ENCODE peak calls at places on chromosomes 11 and 22, in five cellular contexts. J is ELR, E is midbrain, P is esophagus squamous epithelium, W is fibroblast of gingiva. F is an unnamed sample.

GRCh38 chr11:119373917-119374631 is 7.4 kb downstream of the USP2 start:
- DNase-seq in J (peak; percentile 77), E (peak; percentile 85), P (no peak), W (peak; percentile 62), F (no peak)

GRCh38 chr11:78940500-78941225 is 366.0 kb upstream of the NARS2 start:
- DNase-seq in J (no peak), E (no peak), P (no peak), W (no peak), F (no peak)

GRCh38 chr11:8095831-8096522 is 15.0 kb downstream of the TUB start:
- DNase-seq in J (no peak), E (no peak), P (no peak), W (no peak), F (no peak)

GRCh38 chr22:29073618-29074275 is 912 bp downstream of the KREMEN1 start:
- DNase-seq in J (peak; percentile 34), E (peak; percentile 27), P (no peak), W (peak; percentile 31), F (no peak)

GRCh38 chr11:129208863-129209262 is 16.7 kb upstream of the ARHGAP32 start:
- DNase-seq in J (no peak), E (no peak), P (no peak), W (no peak), F (no peak)

GRCh38 chr11:67071420-67072284 is 15.0 kb downstream of the RHOD start:
- DNase-seq in J (peak; percentile 54), E (peak; percentile 52), P (no peak), W (no peak), F (no peak)

GRCh38 chr22:24181088-24181995 is at the start of gene SUSD2:
- DNase-seq in J (no peak), E (no peak), P (no peak), W (no peak), F (no peak)

GRCh38 chr11:8070417-8071101 is 10.5 kb upstream of the TUB start:
- DNase-seq in J (peak; percentile 64), E (no peak), P (no peak), W (peak; percentile 32), F (no peak)

GRCh38 chr11:128042290-128042751 is 545.0 kb downstream of the ETS1 start:
- DNase-seq in J (no peak), E (no peak), P (no peak), W (no peak), F (no peak)

GRCh38 chr11:70519117-70519516 is 120.8 kb downstream of the CTTN start:
- DNase-seq in J (peak; percentile 9), E (no peak), P (no peak), W (no peak), F (no peak)

GRCh38 chr11:105697291-105697690 is 87.4 kb downstream of the GRIA4 start:
- DNase-seq in J (no peak), E (no peak), P (no peak), W (no peak), F (no peak)

GRCh38 chr11:132961453-132961852 is 570.8 kb downstream of the OPCML start:
- DNase-seq in J (no peak), E (no peak), P (no peak), W (no peak), F (no peak)

GRCh38 chr11:113202431-113202830 is 112.0 kb upstream of the TTC12 start:
- DNase-seq in J (peak; percentile 66), E (no peak), P (no peak), W (no peak), F (no peak)

GRCh38 chr11:134471341-134472187 is 59.5 kb upstream of the B3GAT1 start:
- DNase-seq in J (no peak), E (peak; percentile 25), P (no peak), W (no peak), F (no peak)

GRCh38 chr22:38860291-38861169 is 11.5 kb downstream of the CBX6 start:
- DNase-seq in J (no peak), E (no peak), P (no peak), W (no peak), F (no peak)

GRCh38 chr11:112655386-112655785 is 305.8 kb upstream of the NCAM1 start:
- DNase-seq in J (peak; percentile 30), E (peak; percentile 81), P (peak; percentile 3), W (peak; percentile 52), F (no peak)

GRCh38 chr11:118006153-118006534 is 19.9 kb downstream of the IL10RA start:
- DNase-seq in J (no peak), E (no peak), P (no peak), W (no peak), F (no peak)

GRCh38 chr11:72598901-72599300 is 75.3 kb downstream of the PDE2A start:
- DNase-seq in J (peak; percentile 69), E (peak; percentile 28), P (no peak), W (peak; percentile 14), F (no peak)

GRCh38 chr22:39296981-39297489 is 22.4 kb downstream of the RPL3 start:
- DNase-seq in J (no peak), E (no peak), P (no peak), W (no peak), F (no peak)

GRCh38 chr22:17706451-17706900 is 67.8 kb downstream of the BID start:
- DNase-seq in J (peak; percentile 95), E (peak; percentile 68), P (no peak), W (peak; percentile 93), F (peak; percentile 56)

GRCh38 chr11:128182844-128183243 is 404.5 kb downstream of the ETS1 start:
- DNase-seq in J (no peak), E (no peak), P (no peak), W (no peak), F (no peak)

GRCh38 chr11:36469063-36469462 is 41.0 kb downstream of the TRAF6 start:
- DNase-seq in J (peak; percentile 60), E (no peak), P (no peak), W (no peak), F (no peak)